ENCODE peak calls at places on chromosome 1, in seven cellular contexts. D, B, O, L, K, A and F are unnamed samples. For H3K36me3, the result is how much of the 10 kb centered on the place peaks cover.

GRCh38 chr1:21212126-21212525 is 35.4 kb upstream of the EIF4G3 start:
- DNase-seq in D (no peak), B (peak), O (no peak), L (no peak), K (no peak), A (no peak), F (peak)

GRCh38 chr1:20430355-20431290 is 55.4 kb downstream of the CAMK2N1 start:
- DNase-seq in D (peak), B (peak), O (peak), L (peak), K (peak), A (peak), F (peak)

GRCh38 chr1:58162952-58163550 is 383.5 kb downstream of the OMA1 start:
- DNase-seq in D (peak), B (peak), O (peak), L (peak), K (peak), A (peak), F (peak)

GRCh38 chr1:31531177-31532000 is 44.9 kb upstream of the TINAGL1 start:
- DNase-seq in D (no peak), B (peak), O (no peak), L (no peak), K (no peak), A (no peak), F (peak)

GRCh38 chr1:170741678-170742077 is 77.7 kb downstream of the PRRX1 start:
- DNase-seq in D (no peak), B (no peak), O (no peak), L (no peak), K (no peak), A (no peak), F (no peak)

GRCh38 chr1:222161676-222162075 is 386.2 kb downstream of the HHIPL2 start:
- DNase-seq in D (no peak), B (no peak), O (no peak), L (no peak), K (no peak), A (no peak), F (no peak)

GRCh38 chr1:39508857-39509305 is 17.4 kb downstream of the BMP8A start:
- DNase-seq in D (peak), B (no peak), O (no peak), L (peak), K (no peak), A (no peak), F (no peak)

GRCh38 chr1:158180741-158181576 is at the start of gene CD1D:
- DNase-seq in D (no peak), B (peak), O (peak), L (peak), K (peak), A (peak), F (peak)

GRCh38 chr1:45673956-45674355 is 12.4 kb downstream of the GPBP1L1 start:
- DNase-seq in D (no peak), B (peak), O (no peak), L (no peak), K (no peak), A (no peak), F (peak)

GRCh38 chr1:181095763-181096184 is 7.3 kb downstream of the IER5 start:
- DNase-seq in D (peak), B (no peak), O (no peak), L (no peak), K (no peak), A (no peak), F (no peak)

GRCh38 chr1:236893626-236894545 is 98.8 kb downstream of the MTR start:
- DNase-seq in D (no peak), B (no peak), O (no peak), L (no peak), K (no peak), A (no peak), F (peak)

GRCh38 chr1:28157901-28158300 is 18.6 kb downstream of the PTAFR start:
- DNase-seq in D (no peak), B (no peak), O (no peak), L (no peak), K (no peak), A (no peak), F (no peak)

GRCh38 chr1:18776777-18777176 is 82.7 kb downstream of the TAS1R2 start:
- DNase-seq in D (no peak), B (peak), O (no peak), L (no peak), K (no peak), A (no peak), F (no peak)

GRCh38 chr1:41041866-41042265 is 20.3 kb upstream of the SLFNL1 start:
- DNase-seq in D (no peak), B (no peak), O (no peak), L (no peak), K (no peak), A (no peak), F (peak)

GRCh38 chr1:41726899-41727748 is 191.6 kb downstream of the HIVEP3 start:
- DNase-seq in D (no peak), B (peak), O (no peak), L (no peak), K (no peak), A (no peak), F (no peak)

GRCh38 chr1:20589331-20590312 is 725 bp downstream of the CDA start:
- DNase-seq in D (peak), B (peak), O (peak), L (peak), K (peak), A (no peak), F (peak)

GRCh38 chr1:216566809-216567208 is 143.6 kb upstream of the USH2A start:
- DNase-seq in D (peak), B (peak), O (no peak), L (no peak), K (no peak), A (no peak), F (peak)

GRCh38 chr1:192954705-192955265 is 104.4 kb downstream of the UCHL5 start:
- DNase-seq in D (no peak), B (peak), O (no peak), L (no peak), K (no peak), A (no peak), F (peak)

GRCh38 chr1:84587099-84587498 is 12.9 kb upstream of the CTBS start:
- DNase-seq in D (no peak), B (no peak), O (no peak), L (no peak), K (no peak), A (no peak), F (no peak)

GRCh38 chr1:37174876-37175275 is 140.6 kb upstream of the GRIK3 start:
- DNase-seq in D (no peak), B (peak), O (no peak), L (no peak), K (no peak), A (no peak), F (no peak)

GRCh38 chr1:110057963-110058518 is 12.4 kb downstream of the ALX3 start:
- DNase-seq in D (no peak), B (no peak), O (no peak), L (no peak), K (no peak), A (no peak), F (peak)

GRCh38 chr1:75981188-75981897 is 49.1 kb upstream of the ASB17 start:
- DNase-seq in D (no peak), B (no peak), O (no peak), L (no peak), K (no peak), A (no peak), F (no peak)

GRCh38 chr1:1035291-1035931 is 15.5 kb downstream of the AGRN start:
- DNase-seq in D (no peak), B (no peak), O (no peak), L (no peak), K (no peak), A (no peak), F (no peak)

GRCh38 chr1:1038694-1039093 is 18.8 kb downstream of the AGRN start:
- DNase-seq in D (no peak), B (no peak), O (no peak), L (no peak), K (no peak), A (no peak), F (no peak)

GRCh38 chr1:1040004-1040991 is 20.4 kb downstream of the AGRN start:
- DNase-seq in D (no peak), B (peak), O (peak), L (peak), K (peak), A (peak), F (peak)

GRCh38 chr1:1039145-1039910 is 19.4 kb downstream of the AGRN start:
- DNase-seq in D (no peak), B (no peak), O (no peak), L (no peak), K (no peak), A (no peak), F (no peak)

GRCh38 chr1:1037366-1038327 is 17.7 kb downstream of the AGRN start:
- DNase-seq in D (no peak), B (no peak), O (no peak), L (no peak), K (no peak), A (no peak), F (no peak)
- H3K36me3 ChIP-seq in D (under half), B (under half), O (under half), L (under half), K (under half), A (under half), F (under half)

DNA sequence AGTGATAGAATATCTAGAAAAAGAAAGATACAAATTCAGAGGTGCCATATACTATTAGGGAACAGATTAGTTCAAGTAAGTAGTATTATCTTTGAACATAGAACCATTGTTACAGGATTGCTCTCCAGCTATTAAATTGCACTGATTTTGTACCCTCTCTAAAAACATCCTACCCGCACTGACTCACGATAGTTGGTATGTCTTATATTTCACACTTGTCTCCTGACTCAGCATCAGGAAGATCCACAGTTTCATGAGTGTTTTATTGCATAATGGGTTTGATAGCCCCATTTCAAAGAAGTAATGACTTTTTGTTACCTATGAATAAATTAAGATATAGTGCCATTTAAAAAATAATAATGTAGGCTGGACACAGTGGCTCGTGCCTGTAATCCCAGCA is 6.0 kb downstream of the TATDN3 start:
- DNase-seq in D (no peak), B (no peak), O (no peak), L (no peak), K (no peak), A (no peak), F (peak)
- H3K36me3 ChIP-seq in D (under half), B (under half), O (under half), L (under half), K (under half), A (half or more), F (under half)

DNA sequence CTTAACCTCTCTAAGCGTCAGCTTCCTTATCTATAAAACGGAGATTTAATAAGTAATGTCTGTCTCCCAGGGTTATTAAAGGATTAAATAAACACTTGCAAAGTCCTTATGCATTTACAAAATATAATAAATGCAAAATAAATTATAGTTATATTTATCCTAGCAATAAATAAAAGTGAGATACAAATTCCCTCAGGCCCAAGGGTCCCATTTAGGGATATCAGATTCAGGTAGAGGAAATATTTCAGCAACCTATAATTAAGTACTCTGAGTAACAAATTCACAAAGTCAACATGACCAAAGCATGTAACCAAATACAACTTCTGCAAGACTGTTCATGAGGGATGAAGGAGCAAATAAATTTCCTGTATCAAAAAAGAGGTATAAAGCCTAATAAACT is 17.9 kb downstream of the NVL start:
- DNase-seq in D (no peak), B (no peak), O (no peak), L (no peak), K (no peak), A (no peak), F (no peak)
- H3K36me3 ChIP-seq in D (under half), B (under half), O (under half), L (under half), K (under half), A (half or more), F (under half)

DNA sequence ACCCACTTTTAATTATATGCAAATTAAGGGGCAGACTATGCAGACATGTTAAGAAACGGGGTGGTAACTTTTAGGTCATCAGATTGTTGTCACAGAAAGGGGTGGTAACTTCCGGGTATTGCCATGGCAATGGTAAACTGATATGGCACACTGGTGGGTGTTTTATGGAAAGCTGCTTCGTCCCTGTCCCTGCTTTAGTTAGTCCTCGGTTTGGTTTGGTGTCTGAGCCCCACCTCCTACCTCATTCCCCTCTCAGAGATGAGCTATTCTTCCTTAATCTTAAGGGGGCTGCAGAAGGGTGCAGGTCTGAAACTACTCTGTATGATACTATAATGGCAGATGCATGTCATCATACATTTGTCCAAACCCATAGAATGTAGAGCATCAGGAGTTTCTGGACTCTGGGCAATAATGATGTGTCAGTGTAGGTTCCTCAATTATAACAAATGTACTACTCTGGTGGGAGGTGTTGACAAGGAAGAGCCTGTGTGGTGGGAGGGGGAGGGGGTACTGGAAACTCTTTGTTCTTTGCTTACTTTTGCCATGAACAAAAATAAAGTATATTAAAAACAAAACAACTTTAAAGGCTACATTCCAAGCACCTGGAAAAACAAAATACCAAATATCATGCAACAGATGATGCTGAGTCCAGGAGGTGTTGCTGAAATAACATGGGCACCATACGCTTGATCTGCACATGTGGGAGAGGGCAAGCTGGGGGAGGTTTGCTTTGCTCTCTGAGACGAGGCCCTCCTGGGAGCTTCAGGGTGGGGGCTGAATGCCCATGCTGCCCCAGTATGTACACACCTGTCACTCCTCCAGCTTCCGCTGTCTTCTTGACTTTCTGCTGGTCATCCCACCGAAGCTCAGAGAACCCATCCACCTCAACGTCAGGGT is 6.2 kb downstream of the PARP1 start:
- DNase-seq in D (no peak), B (peak), O (no peak), L (no peak), K (no peak), A (no peak), F (no peak)
- H3K36me3 ChIP-seq in D (under half), B (under half), O (under half), L (under half), K (under half), A (half or more), F (under half)